ENCODE peak calls at places on chromosomes 5 and 9, in four cellular contexts. T is pancreas; Z is iPS DF 6.9; N is CD8-positive, alpha-beta T cell. Y is an unnamed sample.

GRCh38 chr5:137891849-137892248 is 2.6 kb downstream of the PKD2L2 start:
- DNase-seq in T (no peak), Z (no peak), N (no peak), Y (no peak)

GRCh38 chr5:68656936-68657857 is 436.6 kb upstream of the SLC30A5 start:
- DNase-seq in T (no peak), Z (no peak), N (no peak), Y (no peak)

GRCh38 chr9:133589454-133590227 is 19.5 kb downstream of the FAM163B start:
- DNase-seq in T (no peak), Z (no peak), N (peak; percentile 62), Y (no peak)

GRCh38 chr5:139700711-139701693 is 52.9 kb downstream of the CXXC5 start:
- DNase-seq in T (no peak), Z (no peak), N (no peak), Y (no peak)

GRCh38 chr5:89213584-89213983 is 330.6 kb upstream of the MEF2C start:
- DNase-seq in T (no peak), Z (no peak), N (no peak), Y (no peak)

GRCh38 chr9:109779711-109780452 is at the start of gene PALM2AKAP2:
- DNase-seq in T (peak; percentile 77), Z (peak; percentile 22), N (no peak), Y (no peak)

GRCh38 chr9:129609486-129610192 is 11.3 kb downstream of the C9orf50 start:
- DNase-seq in T (no peak), Z (no peak), N (peak; percentile 84), Y (peak; percentile 74)

GRCh38 chr5:140134277-140134935 is 8.7 kb downstream of the IGIP start:
- DNase-seq in T (no peak), Z (no peak), N (no peak), Y (no peak)

GRCh38 chr5:126122942-126123341 is 300.3 kb upstream of the GRAMD2B start:
- DNase-seq in T (no peak), Z (no peak), N (no peak), Y (no peak)

GRCh38 chr5:170630711-170631141 is 126.9 kb downstream of the KCNIP1 start:
- DNase-seq in T (no peak), Z (no peak), N (no peak), Y (no peak)

GRCh38 chr5:169895876-169896275 is 84.4 kb downstream of the INSYN2B start:
- DNase-seq in T (no peak), Z (no peak), N (no peak), Y (no peak)

GRCh38 chr5:96961053-96961452 is 25.2 kb downstream of the LNPEP start:
- DNase-seq in T (no peak), Z (no peak), N (no peak), Y (no peak)

GRCh38 chr5:83102581-83102980 is 25.2 kb downstream of the XRCC4 start:
- DNase-seq in T (no peak), Z (no peak), N (no peak), Y (no peak)

GRCh38 chr9:2307480-2307879 is 292.3 kb downstream of the SMARCA2 start:
- DNase-seq in T (no peak), Z (no peak), N (no peak), Y (no peak)

GRCh38 chr5:112254303-112254702 is 164.8 kb downstream of the EPB41L4A start:
- DNase-seq in T (no peak), Z (no peak), N (no peak), Y (no peak)
- H3K27ac ChIP-seq in T (no peak overlapping the region), Z (no peak overlapping the region), N (no peak overlapping the region), Y (no peak overlapping the region)

GRCh38 chr5:943874-944620 is 51.4 kb downstream of the TRIP13 start:
- DNase-seq in T (no peak), Z (no peak), N (no peak), Y (no peak)
- H3K27me3 ChIP-seq in T (no peaks in the 10 kb centered on the region), Z (no peaks in the 10 kb centered on the region), N (peaks cover 8% of the 10 kb centered on the region), Y (no peaks in the 10 kb centered on the region)

GRCh38 chr5:53160895-53161294 is 51.3 kb upstream of the MOCS2 start:
- DNase-seq in T (no peak), Z (no peak), N (no peak), Y (no peak)

GRCh38 chr5:53167836-53168235 is 58.3 kb upstream of the MOCS2 start:
- DNase-seq in T (no peak), Z (no peak), N (no peak), Y (peak; percentile 26)

GRCh38 chr5:53166101-53166500 is 56.5 kb upstream of the MOCS2 start:
- DNase-seq in T (no peak), Z (no peak), N (no peak), Y (no peak)

GRCh38 chr5:53161876-53162275 is 52.3 kb upstream of the MOCS2 start:
- DNase-seq in T (no peak), Z (no peak), N (no peak), Y (no peak)

DNA sequence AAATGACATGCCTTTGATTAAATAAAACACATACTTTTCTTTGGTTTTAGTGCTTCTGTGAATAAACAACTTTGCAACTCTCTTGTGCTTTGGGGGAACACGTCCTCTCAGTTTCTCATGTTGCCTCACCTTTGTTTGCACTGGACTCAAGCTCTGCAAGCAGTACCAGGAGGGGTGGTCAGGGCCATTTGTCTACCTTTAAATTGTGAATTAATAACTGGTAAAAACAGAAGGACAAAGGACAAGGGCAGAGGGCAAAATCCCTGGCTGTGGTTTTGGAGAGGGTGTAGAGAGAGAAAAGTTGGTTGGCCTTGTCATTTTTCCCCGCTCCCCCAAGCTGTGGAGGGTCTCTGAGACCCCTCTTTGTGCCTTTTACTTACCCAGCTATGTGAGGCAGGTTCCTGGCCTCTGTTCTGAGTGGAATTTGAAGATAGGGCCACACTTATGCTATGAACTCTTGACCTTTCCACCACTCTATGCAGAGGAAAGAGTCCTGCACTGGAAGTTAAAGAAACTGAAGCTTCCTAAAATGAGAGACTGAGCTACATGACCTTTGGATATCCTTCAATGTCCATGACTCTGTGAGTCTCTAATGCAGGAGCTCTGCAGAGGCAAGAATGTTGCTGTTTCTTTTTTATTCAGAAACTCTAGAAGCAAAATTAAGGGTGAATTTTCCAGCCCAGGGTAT is 55.1 kb upstream of the MOCS2 start:
- DNase-seq in T (no peak), Z (no peak), N (no peak), Y (no peak)
- H3K27ac ChIP-seq in T (no peak overlapping the region), Z (no peak overlapping the region), N (no peak overlapping the region), Y (no peak overlapping the region)

GRCh38 chr5:37838152-37838932 is 1.5 kb downstream of the GDNF start:
- DNase-seq in T (no peak), Z (no peak), N (no peak), Y (no peak)

GRCh38 chr5:37839441-37840035 is 303 bp downstream of the GDNF start:
- DNase-seq in T (peak; percentile 65), Z (no peak), N (no peak), Y (no peak)

GRCh38 chr5:37840036-37840909 is at the start of gene GDNF:
- DNase-seq in T (peak; percentile 76), Z (no peak), N (no peak), Y (peak; percentile 34)

GRCh38 chr5:37837101-37838032 is 2.5 kb downstream of the GDNF start:
- DNase-seq in T (peak; percentile 86), Z (no peak), N (no peak), Y (peak; percentile 61)

GRCh38 chr5:37838933-37839341 is 904 bp downstream of the GDNF start:
- DNase-seq in T (no peak), Z (no peak), N (no peak), Y (no peak)
- H3K27me3 ChIP-seq in T (no peaks in the 10 kb centered on the region), Z (peaks cover 67% of the 10 kb centered on the region), N (peaks cover 9% of the 10 kb centered on the region), Y (peaks cover 97% of the 10 kb centered on the region)

GRCh38 chr5:33343661-33344327 is 97.0 kb upstream of the TARS1 start:
- DNase-seq in T (no peak), Z (no peak), N (no peak), Y (no peak)
- H3K27ac ChIP-seq in T (no peak overlapping the region), Z (no peak overlapping the region), N (no peak overlapping the region), Y (no peak overlapping the region)

DNA sequence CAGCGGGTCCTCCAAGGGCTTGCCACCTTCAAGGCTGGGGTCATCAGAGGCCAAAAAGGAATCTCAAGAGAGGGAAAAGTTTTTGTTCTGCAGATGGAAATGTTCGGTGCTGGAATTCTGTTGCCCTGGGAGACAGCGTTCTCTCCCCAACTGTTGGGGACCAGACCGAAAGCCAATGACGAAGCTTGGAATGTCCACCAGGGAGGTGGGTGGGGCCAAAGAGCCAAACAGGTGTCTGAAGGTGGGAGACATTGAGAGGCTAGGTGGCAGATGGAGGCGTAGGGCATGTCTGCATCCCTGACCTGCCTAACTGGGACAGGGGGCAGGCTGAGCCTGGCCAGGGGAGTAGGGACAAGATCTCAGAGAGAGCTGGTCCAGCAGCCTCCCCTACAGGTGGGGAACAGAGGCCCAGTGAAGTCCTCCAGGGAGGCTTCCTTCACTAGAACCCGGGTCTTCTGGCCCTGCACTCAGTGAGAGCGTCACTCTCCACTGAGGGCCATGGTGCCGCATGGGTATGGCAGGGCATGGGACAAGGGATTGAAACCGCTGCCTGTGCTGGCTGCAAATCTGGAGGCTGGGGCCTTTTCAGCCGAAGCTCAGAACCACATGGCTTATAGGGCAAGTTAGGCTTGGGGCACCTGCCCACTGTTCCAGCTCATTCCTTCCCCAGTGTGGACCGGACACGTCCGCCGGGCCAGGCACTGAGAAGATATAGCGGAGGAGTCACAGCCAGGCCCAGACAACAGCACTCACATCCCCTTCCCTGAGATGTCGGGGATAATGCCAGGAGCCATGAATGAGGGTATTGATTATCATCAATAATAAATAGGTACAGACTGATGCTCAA is 5.0 kb upstream of the FAM78A start:
- DNase-seq in T (no peak), Z (no peak), N (no peak), Y (no peak)
- H3K27me3 ChIP-seq in T (no peaks in the 10 kb centered on the region), Z (peaks cover 7% of the 10 kb centered on the region), N (no peaks in the 10 kb centered on the region), Y (peaks cover 69% of the 10 kb centered on the region)

GRCh38 chr5:52807723-52808122 is 20.0 kb downstream of the ITGA1 start:
- DNase-seq in T (no peak), Z (no peak), N (no peak), Y (no peak)
- H3K27ac ChIP-seq in T (no peak overlapping the region), Z (no peak overlapping the region), N (no peak overlapping the region), Y (peak overlapping the region; percentile 58)

GRCh38 chr9:21415492-21416267 is 6.8 kb downstream of the IFNA8 start:
- DNase-seq in T (no peak), Z (no peak), N (no peak), Y (no peak)
- H3K27me3 ChIP-seq in T (no peaks in the 10 kb centered on the region), Z (no peaks in the 10 kb centered on the region), N (no peaks in the 10 kb centered on the region), Y (no peaks in the 10 kb centered on the region)

GRCh38 chr9:79255681-79256080 is 316.1 kb upstream of the TLE4 start:
- DNase-seq in T (no peak), Z (no peak), N (no peak), Y (no peak)
- H3K27ac ChIP-seq in T (no peak overlapping the region), Z (no peak overlapping the region), N (no peak overlapping the region), Y (no peak overlapping the region)

Y was measured in stomach.